ENCODE peak calls at places on chromosomes 3 and 15, in six cellular contexts. Y, D, T, J, C and E are unnamed samples.

GRCh38 chr3:2810723-2811122 is 299.5 kb downstream of the IL5RA start:
- ATAC-seq in J (no peak), D (no peak), T (no peak), C (no peak), Y (no peak), E (no peak)

GRCh38 chr3:182722938-182723337 is 70.4 kb upstream of the ATP11B start:
- ATAC-seq in D (no peak), Y (no peak), J (no peak), T (no peak), C (no peak), E (no peak)

GRCh38 chr3:127172670-127173515 is 20.0 kb upstream of the PRR23E start:
- ATAC-seq in C (no peak), J (no peak), T (no peak), Y (no peak), D (no peak), E (peak)

GRCh38 chr3:138124188-138124587 is 8.0 kb downstream of the A4GNT start:
- ATAC-seq in T (no peak), C (no peak), Y (no peak), D (no peak), J (peak), E (no peak)

GRCh38 chr3:12308517-12308916 is 19.6 kb downstream of the PPARG start:
- ATAC-seq in T (no peak), J (no peak), D (no peak), C (peak), Y (no peak), E (no peak)

GRCh38 chr15:71780349-71780976 is 29.9 kb upstream of the NR2E3 start:
- ATAC-seq in Y (peak), D (no peak), T (no peak), C (peak), J (peak), E (no peak)

GRCh38 chr3:4799266-4800256 is 179.7 kb upstream of the BHLHE40 start:
- ATAC-seq in C (no peak), D (no peak), J (peak), Y (no peak), T (no peak), E (no peak)

GRCh38 chr15:92033723-92034122 is 180.2 kb downstream of the SLCO3A1 start:
- ATAC-seq in Y (no peak), J (peak), T (no peak), C (no peak), D (no peak), E (no peak)

GRCh38 chr3:102353804-102354203 is 81.0 kb upstream of the ZPLD1 start:
- ATAC-seq in C (no peak), D (no peak), J (no peak), T (no peak), Y (no peak), E (no peak)

GRCh38 chr15:84715442-84716035 is 400 bp downstream of the SEC11A start:
- ATAC-seq in Y (no peak), T (peak), D (peak), C (peak), J (peak), E (peak)

GRCh38 chr3:171835116-171835515 is 8.0 kb upstream of the TMEM212 start:
- ATAC-seq in Y (no peak), T (no peak), J (no peak), C (no peak), D (no peak), E (no peak)

GRCh38 chr15:80776420-80777045 is 2.6 kb upstream of the CEMIP start:
- ATAC-seq in Y (peak), C (peak), J (peak), T (peak), D (peak), E (peak)

GRCh38 chr3:23749589-23749988 is 56.2 kb upstream of the UBE2E1 start:
- ATAC-seq in T (no peak), Y (no peak), D (no peak), C (no peak), J (no peak), E (no peak)

GRCh38 chr3:32551496-32551895 is 19.2 kb downstream of the DYNC1LI1 start:
- ATAC-seq in D (no peak), C (no peak), T (no peak), Y (no peak), J (no peak), E (no peak)

GRCh38 chr3:66912306-66912705 is 85.8 kb upstream of the KBTBD8 start:
- ATAC-seq in T (no peak), D (no peak), C (peak), J (no peak), Y (no peak), E (no peak)

GRCh38 chr3:51373658-51374421 is 11.3 kb upstream of the MANF start:
- ATAC-seq in D (no peak), Y (no peak), T (no peak), C (no peak), J (no peak), E (no peak)

GRCh38 chr3:64815691-64816225 is 128.0 kb upstream of the ADAMTS9 start:
- ATAC-seq in D (no peak), C (no peak), T (no peak), Y (no peak), J (peak), E (peak)

GRCh38 chr3:22372292-22372949 is 621.4 kb upstream of the ZNF385D start:
- ATAC-seq in C (no peak), Y (no peak), D (no peak), T (peak), J (no peak), E (peak)

GRCh38 chr3:46213201-46213600 is 5.1 kb upstream of the CCR1 start:
- ATAC-seq in Y (no peak), D (peak), T (no peak), C (no peak), J (no peak), E (no peak)

GRCh38 chr3:157700405-157700804 is 197.2 kb upstream of the VEPH1 start:
- ATAC-seq in T (no peak), D (no peak), C (no peak), J (no peak), Y (no peak), E (no peak)

GRCh38 chr15:33154366-33155166 is 39.9 kb downstream of the FMN1 start:
- ATAC-seq in T (peak), C (no peak), J (peak), Y (no peak), D (peak), E (peak)

GRCh38 chr15:88648357-88649214 is 9.8 kb downstream of the ISG20 start:
- ATAC-seq in Y (no peak), D (peak), J (peak), T (no peak), C (peak), E (no peak)